ENCODE peak calls at places on chromosomes 16 and 17, in four cellular contexts. One of them, this sample, is unnamed.
A peak's percentile ranks its signal among the peaks of the same experiment; 100 is the strongest.

GRCh38 chr16:8905168-8905762 is 23.1 kb downstream of the LITAFD start:
- DNase-seq in left ventricle myocardium inferior: no peak
- DNase-seq in A549: peak; percentile 36
- DNase-seq in stomach: no peak
- DNase-seq in this sample: no peak

GRCh38 chr16:88197481-88198456 is 185.0 kb upstream of the ZNF469 start:
- DNase-seq in stomach: no peak
- DNase-seq in A549: no peak
- DNase-seq in left ventricle myocardium inferior: no peak
- DNase-seq in this sample: no peak

GRCh38 chr16:1666316-1666715 is 11.8 kb upstream of the JPT2 start:
- DNase-seq in A549: no peak
- DNase-seq in left ventricle myocardium inferior: no peak
- DNase-seq in stomach: no peak
- DNase-seq in this sample: no peak

GRCh38 chr16:88560722-88561484 is 9.3 kb upstream of the ZC3H18 start:
- DNase-seq in left ventricle myocardium inferior: no peak
- DNase-seq in stomach: no peak
- DNase-seq in A549: no peak
- DNase-seq in this sample: no peak

GRCh38 chr17:37230633-37231032 is 145.2 kb upstream of the C17orf78 start:
- DNase-seq in A549: no peak
- DNase-seq in left ventricle myocardium inferior: no peak
- DNase-seq in stomach: no peak
- DNase-seq in this sample: no peak

GRCh38 chr17:38896373-38896954 is 26.6 kb downstream of the LASP1 start:
- DNase-seq in stomach: no peak
- DNase-seq in A549: no peak
- DNase-seq in left ventricle myocardium inferior: no peak
- DNase-seq in this sample: no peak

GRCh38 chr17:75849724-75850123 is 5.4 kb downstream of the WBP2 start:
- DNase-seq in A549: no peak
- DNase-seq in left ventricle myocardium inferior: no peak
- DNase-seq in stomach: no peak
- DNase-seq in this sample: no peak

GRCh38 chr16:56274369-56274768 is 83.1 kb downstream of the GNAO1 start:
- DNase-seq in A549: no peak
- DNase-seq in left ventricle myocardium inferior: no peak
- DNase-seq in stomach: no peak
- DNase-seq in this sample: no peak

GRCh38 chr17:38727661-38728220 is 2.4 kb upstream of the CISD3 start:
- DNase-seq in left ventricle myocardium inferior: no peak
- DNase-seq in stomach: no peak
- DNase-seq in A549: no peak
- DNase-seq in this sample: no peak

GRCh38 chr16:64346080-64346479 is 775.8 kb downstream of the CDH11 start:
- DNase-seq in stomach: no peak
- DNase-seq in A549: no peak
- DNase-seq in left ventricle myocardium inferior: no peak
- DNase-seq in this sample: no peak

GRCh38 chr16:80948886-80949502 is 57.7 kb downstream of the CMC2 start:
- DNase-seq in stomach: no peak
- DNase-seq in left ventricle myocardium inferior: peak; percentile 58
- DNase-seq in A549: no peak
- DNase-seq in this sample: no peak

GRCh38 chr16:3637371-3637923 is 17.0 kb upstream of the DNASE1 start:
- DNase-seq in A549: no peak
- DNase-seq in left ventricle myocardium inferior: no peak
- DNase-seq in stomach: peak; percentile 25
- DNase-seq in this sample: no peak

GRCh38 chr16:72324578-72324977 is 152.6 kb upstream of the PMFBP1 start:
- DNase-seq in left ventricle myocardium inferior: no peak
- DNase-seq in stomach: no peak
- DNase-seq in A549: no peak
- DNase-seq in this sample: no peak

GRCh38 chr16:89383095-89384003 is 107.0 kb downstream of the ANKRD11 start:
- DNase-seq in A549: no peak
- DNase-seq in left ventricle myocardium inferior: peak; percentile 49
- DNase-seq in stomach: peak; percentile 71
- DNase-seq in this sample: peak; percentile 40

GRCh38 chr17:80619535-80620235 is 75.0 kb downstream of the RPTOR start:
- DNase-seq in left ventricle myocardium inferior: no peak
- DNase-seq in A549: peak; percentile 69
- DNase-seq in stomach: no peak
- DNase-seq in this sample: no peak

GRCh38 chr17:80761421-80761871 is 216.8 kb downstream of the RPTOR start:
- DNase-seq in stomach: no peak
- DNase-seq in A549: peak; percentile 55
- DNase-seq in left ventricle myocardium inferior: no peak
- DNase-seq in this sample: no peak

GRCh38 chr17:80981062-80981902 is 10.4 kb upstream of the CHMP6 start:
- DNase-seq in left ventricle myocardium inferior: no peak
- DNase-seq in stomach: no peak
- DNase-seq in A549: no peak
- DNase-seq in this sample: no peak

GRCh38 chr16:57620316-57621231 is 7.9 kb upstream of the ADGRG1 start:
- DNase-seq in A549: no peak
- DNase-seq in left ventricle myocardium inferior: no peak
- DNase-seq in stomach: peak; percentile 88
- DNase-seq in this sample: peak; percentile 86

GRCh38 chr17:11251561-11252107 is 10.6 kb downstream of the SHISA6 start:
- DNase-seq in left ventricle myocardium inferior: no peak
- DNase-seq in stomach: no peak
- DNase-seq in A549: no peak
- DNase-seq in this sample: no peak

GRCh38 chr17:43350888-43351361 is 47.9 kb upstream of the ARL4D start:
- DNase-seq in left ventricle myocardium inferior: no peak
- DNase-seq in stomach: no peak
- DNase-seq in A549: no peak
- DNase-seq in this sample: no peak

GRCh38 chr17:70523407-70523806 is 354.1 kb downstream of the KCNJ2 start:
- DNase-seq in stomach: no peak
- DNase-seq in A549: no peak
- DNase-seq in left ventricle myocardium inferior: no peak
- DNase-seq in this sample: no peak

GRCh38 chr17:81508639-81509047 is 4.0 kb downstream of the ACTG1 start:
- DNase-seq in left ventricle myocardium inferior: no peak
- DNase-seq in stomach: no peak
- DNase-seq in A549: no peak
- DNase-seq in this sample: no peak

GRCh38 chr16:29818082-29818481 is 2.1 kb downstream of the PAGR1 start:
- DNase-seq in left ventricle myocardium inferior: no peak
- DNase-seq in stomach: no peak
- DNase-seq in A549: no peak
- DNase-seq in this sample: no peak
- TF ChIP-seq CTCF in left ventricle myocardium inferior: no peak
- TF ChIP-seq CTCF in stomach: no peak
- TF ChIP-seq CTCF in A549: no peak
- TF ChIP-seq CTCF in this sample: no peak

GRCh38 chr17:17959520-17960361 is 12.5 kb downstream of the TOM1L2 start:
- DNase-seq in stomach: no peak
- DNase-seq in A549: peak; percentile 33
- DNase-seq in left ventricle myocardium inferior: no peak
- DNase-seq in this sample: no peak
- H3K4me3 ChIP-seq in stomach: peak overlapping the region; percentile 5
- H3K4me3 ChIP-seq in A549: peak overlapping the region; percentile 20
- H3K4me3 ChIP-seq in left ventricle myocardium inferior: peak overlapping the region; percentile 46
- H3K4me3 ChIP-seq in this sample: no peak overlapping the region

GRCh38 chr17:53630638-53631037 is 192.1 kb upstream of the KIF2B start:
- DNase-seq in A549: no peak
- DNase-seq in left ventricle myocardium inferior: no peak
- DNase-seq in stomach: no peak
- DNase-seq in this sample: no peak
- TF ChIP-seq CTCF in A549: no peak
- TF ChIP-seq CTCF in left ventricle myocardium inferior: no peak
- TF ChIP-seq CTCF in stomach: no peak
- TF ChIP-seq CTCF in this sample: no peak

DNA sequence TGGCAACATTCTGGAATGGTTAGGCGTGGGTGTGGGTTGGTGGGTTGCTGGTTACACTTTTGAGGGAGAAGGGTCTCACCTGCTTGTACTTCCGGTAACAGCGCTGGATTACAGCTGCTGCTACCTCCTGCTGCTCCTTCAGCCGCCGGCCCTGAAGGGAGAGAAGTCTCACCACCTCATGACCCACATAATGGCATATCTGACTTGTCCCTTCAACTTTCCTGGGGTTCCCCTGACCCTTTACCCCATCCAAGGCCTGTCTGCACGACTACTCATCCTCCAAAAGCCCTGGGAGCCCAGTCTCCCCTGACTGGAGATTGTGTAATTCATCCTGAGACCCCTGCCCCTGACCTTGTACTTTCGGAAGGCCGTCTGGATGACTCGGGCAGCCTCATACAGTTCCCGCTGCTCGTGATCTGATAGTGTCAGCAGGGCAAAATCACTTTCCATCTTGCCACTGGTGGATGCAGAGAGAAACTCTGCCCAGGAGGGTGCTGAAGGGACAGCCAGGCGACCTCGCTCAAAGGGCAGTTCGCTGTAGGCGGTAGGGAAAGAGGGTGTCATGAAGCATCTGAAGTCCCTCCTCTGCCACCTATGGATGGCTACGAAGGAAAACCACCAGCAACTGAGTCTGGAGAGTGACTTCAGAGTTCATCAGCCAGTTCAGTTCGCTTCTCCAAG is 2.1 kb upstream of the SPAG7 start:
- DNase-seq in stomach: no peak
- DNase-seq in A549: no peak
- DNase-seq in left ventricle myocardium inferior: no peak
- DNase-seq in this sample: no peak
- H3K4me3 ChIP-seq in stomach: no peak overlapping the region
- H3K4me3 ChIP-seq in A549: no peak overlapping the region
- H3K4me3 ChIP-seq in left ventricle myocardium inferior: peak overlapping the region; percentile 90
- H3K4me3 ChIP-seq in this sample: no peak overlapping the region

GRCh38 chr17:57088298-57088697 is 3.3 kb downstream of the AKAP1 start:
- DNase-seq in left ventricle myocardium inferior: no peak
- DNase-seq in A549: no peak
- DNase-seq in stomach: no peak
- DNase-seq in this sample: no peak

GRCh38 chr17:57086069-57086930 is 1.3 kb downstream of the AKAP1 start:
- DNase-seq in stomach: peak; percentile 50
- DNase-seq in left ventricle myocardium inferior: no peak
- DNase-seq in A549: peak; percentile 79
- DNase-seq in this sample: no peak

GRCh38 chr17:57084361-57084801 is 665 bp upstream of the AKAP1 start:
- DNase-seq in left ventricle myocardium inferior: no peak
- DNase-seq in A549: no peak
- DNase-seq in stomach: no peak
- DNase-seq in this sample: no peak

GRCh38 chr17:57085448-57086068 is 512 bp downstream of the AKAP1 start:
- DNase-seq in A549: peak; percentile 72
- DNase-seq in left ventricle myocardium inferior: peak; percentile 65
- DNase-seq in stomach: peak; percentile 80
- DNase-seq in this sample: no peak

GRCh38 chr17:57084802-57085447 is at the start of gene AKAP1:
- DNase-seq in left ventricle myocardium inferior: peak; percentile 97
- DNase-seq in A549: peak; percentile 99
- DNase-seq in stomach: peak; percentile 98
- DNase-seq in this sample: peak; percentile 94
- TF ChIP-seq CTCF in left ventricle myocardium inferior: peak; percentile 30
- TF ChIP-seq CTCF in A549: no peak
- TF ChIP-seq CTCF in stomach: no peak
- TF ChIP-seq CTCF in this sample: peak; percentile 37

GRCh38 chr17:28507567-28508195 is 1.5 kb downstream of the FOXN1 start:
- DNase-seq in A549: no peak
- DNase-seq in left ventricle myocardium inferior: no peak
- DNase-seq in stomach: no peak
- DNase-seq in this sample: peak; percentile 74
- H3K4me3 ChIP-seq in A549: no peak overlapping the region
- H3K4me3 ChIP-seq in left ventricle myocardium inferior: no peak overlapping the region
- H3K4me3 ChIP-seq in stomach: no peak overlapping the region
- H3K4me3 ChIP-seq in this sample: no peak overlapping the region

GRCh38 chr17:45296003-45296832 is 20.6 kb downstream of the MAP3K14 start:
- DNase-seq in stomach: no peak
- DNase-seq in A549: no peak
- DNase-seq in left ventricle myocardium inferior: peak; percentile 37
- DNase-seq in this sample: no peak

GRCh38 chr17:45291170-45291805 is 25.5 kb downstream of the MAP3K14 start:
- DNase-seq in stomach: no peak
- DNase-seq in left ventricle myocardium inferior: peak; percentile 21
- DNase-seq in A549: no peak
- DNase-seq in this sample: no peak

GRCh38 chr17:45292696-45293412 is 24.0 kb downstream of the MAP3K14 start:
- DNase-seq in left ventricle myocardium inferior: no peak
- DNase-seq in stomach: no peak
- DNase-seq in A549: no peak
- DNase-seq in this sample: no peak

GRCh38 chr17:45294506-45294905 is 22.3 kb downstream of the MAP3K14 start:
- DNase-seq in A549: no peak
- DNase-seq in stomach: peak; percentile 80
- DNase-seq in left ventricle myocardium inferior: peak; percentile 20
- DNase-seq in this sample: peak; percentile 89

GRCh38 chr17:45293413-45294211 is 23.2 kb downstream of the MAP3K14 start:
- DNase-seq in stomach: peak; percentile 78
- DNase-seq in A549: peak; percentile 93
- DNase-seq in left ventricle myocardium inferior: peak; percentile 80
- DNase-seq in this sample: peak; percentile 77
- TF ChIP-seq CTCF in stomach: no peak
- TF ChIP-seq CTCF in A549: peak; percentile 34
- TF ChIP-seq CTCF in left ventricle myocardium inferior: no peak
- TF ChIP-seq CTCF in this sample: peak; percentile 13

GRCh38 chr17:332023-332422 is 20.6 kb downstream of the RPH3AL start:
- DNase-seq in A549: no peak
- DNase-seq in stomach: no peak
- DNase-seq in left ventricle myocardium inferior: no peak
- DNase-seq in this sample: no peak

GRCh38 chr17:332558-333322 is 19.9 kb downstream of the RPH3AL start:
- DNase-seq in left ventricle myocardium inferior: no peak
- DNase-seq in A549: no peak
- DNase-seq in stomach: no peak
- DNase-seq in this sample: no peak

GRCh38 chr17:333626-334396 is 18.8 kb downstream of the RPH3AL start:
- DNase-seq in A549: no peak
- DNase-seq in stomach: peak; percentile 60
- DNase-seq in left ventricle myocardium inferior: peak; percentile 83
- DNase-seq in this sample: no peak

GRCh38 chr17:329794-330420 is 22.7 kb downstream of the RPH3AL start:
- DNase-seq in A549: no peak
- DNase-seq in stomach: no peak
- DNase-seq in left ventricle myocardium inferior: no peak
- DNase-seq in this sample: no peak

DNA sequence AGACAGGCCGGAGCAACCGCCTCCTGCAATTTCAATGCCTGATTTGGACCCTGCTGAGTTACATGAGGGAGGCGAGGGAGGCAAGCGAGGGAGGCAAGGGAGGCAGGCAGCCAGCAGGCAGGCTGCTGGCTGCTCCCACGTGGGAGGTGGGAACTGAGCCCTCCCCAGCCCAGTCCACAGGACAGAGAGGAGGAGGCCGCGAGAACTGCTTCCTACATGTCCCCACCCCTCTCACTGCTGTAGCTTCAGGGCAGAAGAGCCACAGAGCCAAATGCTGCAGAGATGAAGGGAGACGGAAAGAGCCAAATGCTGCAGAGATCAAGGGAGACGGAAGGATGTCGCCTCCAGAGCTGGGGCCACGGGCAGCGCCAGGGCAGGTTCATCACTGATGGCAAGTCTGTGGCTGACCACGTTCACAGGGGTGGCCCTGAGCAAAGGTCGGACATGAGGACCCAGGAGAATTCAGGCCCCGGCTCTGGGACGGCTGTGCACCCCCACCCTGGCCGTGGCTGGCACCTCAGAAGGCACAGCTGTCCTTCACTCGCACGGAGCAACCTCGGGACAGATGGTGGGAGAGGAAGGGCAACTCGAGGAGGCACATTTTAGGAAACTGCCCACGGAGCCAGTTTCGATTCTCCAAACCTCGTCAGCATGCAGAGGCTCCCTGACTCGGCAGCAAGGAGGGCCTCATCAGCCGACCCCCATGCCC is 21.5 kb downstream of the RPH3AL start:
- DNase-seq in A549: no peak
- DNase-seq in left ventricle myocardium inferior: peak; percentile 81
- DNase-seq in stomach: no peak
- DNase-seq in this sample: no peak
- H3K4me3 ChIP-seq in A549: no peak overlapping the region
- H3K4me3 ChIP-seq in left ventricle myocardium inferior: peak overlapping the region; percentile 69
- H3K4me3 ChIP-seq in stomach: peak overlapping the region; percentile 13
- H3K4me3 ChIP-seq in this sample: peak overlapping the region; percentile 20

This sample was measured in prostate gland.